ENCODE peak calls at places on chromosomes 2 and 18, in five cellular contexts. A is AG10803, T is GDM1, Y is frontal cortex, M is HCT116. H is an unnamed sample.

GRCh38 chr2:40371525-40372277 is 80.2 kb downstream of the SLC8A1 start:
- DNase-seq in A (peak), T (no peak), Y (no peak), M (no peak), H (no peak)

GRCh38 chr2:183490930-183491329 is 366.7 kb downstream of the NUP35 start:
- DNase-seq in A (no peak), T (no peak), Y (no peak), M (no peak), H (peak)

GRCh38 chr2:8647462-8647857 is 34.4 kb upstream of the ID2 start:
- DNase-seq in A (no peak), T (no peak), Y (no peak), M (no peak), H (no peak)

GRCh38 chr2:48270209-48270608 is 259.7 kb upstream of the STON1 start:
- DNase-seq in A (no peak), T (no peak), Y (no peak), M (no peak), H (no peak)

GRCh38 chr2:120769076-120769786 is 33.6 kb downstream of the GLI2 start:
- DNase-seq in A (no peak), T (no peak), Y (no peak), M (no peak), H (no peak)

GRCh38 chr2:168567840-168568239 is 111.8 kb downstream of the CERS6 start:
- DNase-seq in A (no peak), T (no peak), Y (no peak), M (no peak), H (no peak)

GRCh38 chr2:46810195-46810594 is 105.4 kb downstream of the MCFD2 start:
- DNase-seq in A (no peak), T (no peak), Y (no peak), M (no peak), H (no peak)

GRCh38 chr18:31645411-31645810 is 39.0 kb downstream of the B4GALT6 start:
- DNase-seq in A (no peak), T (no peak), Y (no peak), M (no peak), H (no peak)

GRCh38 chr18:48034651-48035555 is 104.4 kb upstream of the SMAD2 start:
- DNase-seq in A (no peak), T (no peak), Y (no peak), M (no peak), H (no peak)

GRCh38 chr2:64779117-64779690 is 125.5 kb upstream of the SERTAD2 start:
- DNase-seq in A (peak), T (no peak), Y (no peak), M (no peak), H (no peak)

GRCh38 chr2:106956879-106957278 is 70.9 kb upstream of the ST6GAL2 start:
- DNase-seq in A (peak), T (no peak), Y (no peak), M (no peak), H (no peak)

GRCh38 chr2:120539937-120540718 is 194.2 kb downstream of the INHBB start:
- DNase-seq in A (peak), T (no peak), Y (no peak), M (no peak), H (no peak)

GRCh38 chr18:41665210-41665609 is 289.8 kb upstream of the PIK3C3 start:
- DNase-seq in A (no peak), T (no peak), Y (no peak), M (no peak), H (no peak)

GRCh38 chr2:120238728-120239487 is 13.7 kb upstream of the RALB start:
- DNase-seq in A (peak), T (no peak), Y (no peak), M (peak), H (no peak)

GRCh38 chr18:78228974-78229373 is 750.6 kb upstream of the SALL3 start:
- DNase-seq in A (no peak), T (no peak), Y (no peak), M (no peak), H (no peak)

H was measured in anterior cingulate cortex.